ENCODE peak calls at places on chromosomes 7 and 10, in six cellular contexts. I is HuH-7, F is EH, W is B cell, Z is MV-4-11, D is mesothelial cell of epicardium. C is an unnamed sample.
A peak's percentile ranks its signal among the peaks of the same experiment; 100 is the strongest.

GRCh38 chr10:27646194-27646593 is 99.4 kb downstream of the MKX start:
- DNase-seq in D (no peak), I (no peak), Z (no peak), F (peak; percentile 84), W (no peak), C (no peak)

GRCh38 chr7:135757719-135758411 is 9.3 kb upstream of the FAM180A start:
- DNase-seq in I (no peak), D (no peak), F (peak; percentile 83), Z (no peak), W (no peak), C (no peak)

GRCh38 chr7:140447841-140448240 is 31.5 kb downstream of the MKRN1 start:
- DNase-seq in W (no peak), D (no peak), I (no peak), F (no peak), Z (no peak), C (peak; percentile 52)

GRCh38 chr10:110076559-110077318 is 69.0 kb downstream of the ADD3 start:
- DNase-seq in D (no peak), Z (peak; percentile 99), I (peak; percentile 25), F (peak; percentile 81), W (peak; percentile 28), C (no peak)

GRCh38 chr10:95756061-95756751 is at the start of gene ENTPD1:
- DNase-seq in Z (peak; percentile 66), D (no peak), I (no peak), F (peak; percentile 64), W (peak; percentile 46), C (no peak)

GRCh38 chr7:155495440-155496248 is 37.7 kb downstream of the EN2 start:
- DNase-seq in I (no peak), F (no peak), W (no peak), Z (no peak), D (no peak), C (no peak)

GRCh38 chr7:101330011-101330484 is 8.4 kb upstream of the IFT22 start:
- DNase-seq in D (no peak), F (no peak), I (no peak), W (no peak), Z (no peak), C (no peak)

GRCh38 chr10:123129553-123130271 is 6.1 kb upstream of the HMX3 start:
- DNase-seq in Z (peak; percentile 84), D (no peak), I (no peak), W (no peak), F (no peak), C (no peak)

GRCh38 chr10:131207584-131208532 is 103.7 kb downstream of the TCERG1L start:
- DNase-seq in D (peak; percentile 10), W (no peak), I (no peak), F (no peak), Z (no peak), C (no peak)

GRCh38 chr7:111784311-111784710 is 222.0 kb upstream of the IMMP2L start:
- DNase-seq in F (no peak), I (no peak), D (no peak), W (no peak), Z (no peak), C (no peak)

GRCh38 chr7:1700536-1701333 is 30.7 kb downstream of the ELFN1 start:
- DNase-seq in D (no peak), F (no peak), W (no peak), Z (no peak), I (no peak), C (no peak)

GRCh38 chr10:42952358-42952757 is 124.5 kb upstream of the RET start:
- DNase-seq in D (peak; percentile 27), F (peak; percentile 39), Z (no peak), I (no peak), W (no peak), C (peak; percentile 96)

GRCh38 chr10:132094581-132095234 is 29.0 kb downstream of the JAKMIP3 start:
- DNase-seq in Z (no peak), W (no peak), F (no peak), D (no peak), I (no peak), C (peak; percentile 88)

GRCh38 chr7:8516976-8517375 is 83.6 kb downstream of the NXPH1 start:
- DNase-seq in D (no peak), I (no peak), F (no peak), W (no peak), Z (no peak), C (no peak)

GRCh38 chr10:5861269-5862031 is 28.2 kb downstream of the ANKRD16 start:
- DNase-seq in D (no peak), Z (peak; percentile 58), I (no peak), F (peak; percentile 95), W (no peak), C (peak; percentile 47)

C was measured in DMS53.